ENCODE peak calls at places on chromosome 6, in six cellular contexts. W is tibial artery; R is heart right ventricle; I is aorta; X is CD8-positive, alpha-beta memory T cell; A is neuronal stem cell. C is an unnamed sample. For H3K4me1, the result is how much of the 10 kb centered on the place peaks cover.

GRCh38 chr6:74899416-74899815 is 306.4 kb downstream of the COL12A1 start:
- DNase-seq in X (no peak), R (no peak), A (no peak), W (no peak), I (no peak), C (no peak)

GRCh38 chr6:139518556-139519091 is 144.2 kb upstream of the CITED2 start:
- DNase-seq in R (no peak), X (no peak), I (no peak), A (no peak), W (no peak), C (no peak)

GRCh38 chr6:14647311-14647710 is 529.7 kb downstream of the CD83 start:
- DNase-seq in R (no peak), I (no peak), A (no peak), W (no peak), X (no peak), C (no peak)

GRCh38 chr6:110341671-110342304 is 16.4 kb downstream of the METTL24 start:
- DNase-seq in X (no peak), A (no peak), W (no peak), R (no peak), I (no peak), C (no peak)

GRCh38 chr6:55882731-55883595 is 7.6 kb upstream of the BMP5 start:
- DNase-seq in A (no peak), R (no peak), W (no peak), X (no peak), I (no peak), C (no peak)

GRCh38 chr6:92684386-92684785 is 735.0 kb downstream of the EPHA7 start:
- DNase-seq in X (no peak), I (no peak), R (no peak), W (no peak), A (no peak), C (no peak)

GRCh38 chr6:16758163-16758975 is 2.9 kb downstream of the ATXN1 start:
- DNase-seq in W (no peak), A (peak), R (no peak), I (no peak), X (peak), C (peak)

GRCh38 chr6:134287863-134288537 is 29.9 kb downstream of the SGK1 start:
- DNase-seq in X (no peak), A (no peak), I (no peak), R (no peak), W (no peak), C (no peak)

GRCh38 chr6:84788689-84789088 is 24.3 kb upstream of the TBX18 start:
- DNase-seq in I (no peak), R (no peak), A (no peak), W (no peak), X (no peak), C (no peak)

GRCh38 chr6:139099984-139100383 is 34.9 kb upstream of the HECA start:
- DNase-seq in A (no peak), I (no peak), X (no peak), R (no peak), W (no peak), C (no peak)

GRCh38 chr6:58419321-58419720 is 1101.9 kb downstream of the PRIM2 start:
- DNase-seq in R (no peak), X (no peak), W (no peak), I (no peak), A (no peak), C (no peak)

GRCh38 chr6:25263602-25264001 is 15.6 kb upstream of the CARMIL1 start:
- DNase-seq in I (no peak), W (no peak), X (no peak), A (no peak), R (no peak), C (no peak)

GRCh38 chr6:34538581-34538980 is 17.5 kb downstream of the SPDEF start:
- DNase-seq in W (no peak), X (no peak), I (no peak), R (no peak), A (no peak), C (no peak)

GRCh38 chr6:137182654-137183073 is 9.2 kb upstream of the IL22RA2 start:
- DNase-seq in A (no peak), W (no peak), X (no peak), R (no peak), I (no peak), C (no peak)

GRCh38 chr6:52727908-52728307 is 35.4 kb downstream of the GSTA2 start:
- DNase-seq in R (no peak), A (no peak), X (no peak), I (no peak), W (no peak), C (no peak)

GRCh38 chr6:170449835-170450753 is 103.0 kb downstream of the PSMB1 start:
- DNase-seq in X (no peak), A (no peak), W (no peak), I (no peak), R (no peak), C (no peak)

GRCh38 chr6:161272600-161273355 is 1.1 kb downstream of the AGPAT4 start:
- DNase-seq in X (no peak), R (no peak), A (peak), W (no peak), I (no peak), C (no peak)

GRCh38 chr6:144585217-144585814 is 300.2 kb downstream of the UTRN start:
- DNase-seq in X (no peak), I (no peak), R (no peak), W (no peak), A (peak), C (no peak)

GRCh38 chr6:82022614-82023102 is 224.9 kb downstream of the IBTK start:
- DNase-seq in X (no peak), I (no peak), A (no peak), W (no peak), R (no peak), C (no peak)

GRCh38 chr6:135087403-135087802 is 32.8 kb upstream of the HBS1L start:
- DNase-seq in X (no peak), A (no peak), R (no peak), I (no peak), W (no peak), C (no peak)

GRCh38 chr6:137637161-137637560 is 143.0 kb upstream of the OLIG3 start:
- DNase-seq in X (no peak), R (no peak), W (peak), A (no peak), I (no peak), C (no peak)

GRCh38 chr6:1390071-1390804 is 862 bp downstream of the FOXF2 start:
- DNase-seq in A (peak), W (no peak), I (no peak), X (no peak), R (no peak), C (no peak)

GRCh38 chr6:139249387-139249786 is 42.4 kb downstream of the TXLNB start:
- DNase-seq in R (no peak), X (no peak), A (no peak), I (no peak), W (no peak), C (no peak)

GRCh38 chr6:52497652-52498408 is 77.7 kb downstream of the EFHC1 start:
- DNase-seq in W (no peak), R (no peak), I (no peak), A (no peak), X (no peak), C (no peak)

GRCh38 chr6:39026175-39026574 is 22.4 kb upstream of the GLP1R start:
- DNase-seq in R (no peak), W (no peak), I (no peak), A (no peak), X (no peak), C (no peak)

GRCh38 chr6:4653141-4653540 is 123.1 kb upstream of the CDYL start:
- DNase-seq in R (no peak), X (no peak), W (no peak), A (no peak), I (no peak), C (no peak)

GRCh38 chr6:89950879-89951391 is 56.7 kb downstream of the GJA10 start:
- DNase-seq in R (no peak), A (no peak), W (no peak), X (no peak), I (no peak), C (no peak)

GRCh38 chr6:16805190-16805860 is 44.1 kb upstream of the ATXN1 start:
- DNase-seq in W (no peak), I (no peak), R (no peak), A (no peak), X (no peak), C (no peak)

DNA sequence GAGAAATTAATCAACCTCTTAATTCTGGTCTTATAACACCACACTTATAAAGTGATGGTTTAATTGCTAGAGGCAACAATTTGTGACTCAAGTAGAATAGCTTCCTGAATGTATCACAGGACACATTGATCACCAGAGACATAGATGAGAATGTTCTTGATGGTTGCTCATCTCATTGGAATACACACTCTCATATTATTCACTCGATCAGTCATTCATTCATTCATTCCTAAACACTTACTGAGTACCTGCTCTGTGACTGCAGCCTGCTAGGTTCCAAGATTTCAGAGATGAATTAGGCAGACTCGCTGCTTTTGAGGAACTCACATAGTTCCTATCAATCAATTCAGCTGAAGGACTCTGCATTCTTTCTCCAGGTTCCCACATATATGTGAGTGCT is 365.1 kb upstream of the SOX4 start:
- DNase-seq in I (no peak), A (no peak), X (no peak), W (no peak), R (no peak), C (no peak)
- H3K4me1 ChIP-seq in I (under half), A (under half), X (under half), W (under half), R (under half), C (under half)

GRCh38 chr6:129709909-129710721 is at the start of gene ARHGAP18:
- DNase-seq in W (peak), X (peak), I (peak), A (peak), R (peak), C (peak)

GRCh38 chr6:129709451-129709908 is 497 bp downstream of the ARHGAP18 start:
- DNase-seq in A (no peak), I (no peak), R (no peak), W (no peak), X (no peak), C (no peak)

GRCh38 chr6:129713806-129714338 is 3.9 kb upstream of the ARHGAP18 start:
- DNase-seq in W (no peak), R (no peak), I (no peak), A (no peak), X (no peak), C (no peak)

GRCh38 chr6:129708496-129709216 is 1.3 kb downstream of the ARHGAP18 start:
- DNase-seq in W (no peak), R (no peak), I (no peak), X (no peak), A (no peak), C (no peak)

DNA sequence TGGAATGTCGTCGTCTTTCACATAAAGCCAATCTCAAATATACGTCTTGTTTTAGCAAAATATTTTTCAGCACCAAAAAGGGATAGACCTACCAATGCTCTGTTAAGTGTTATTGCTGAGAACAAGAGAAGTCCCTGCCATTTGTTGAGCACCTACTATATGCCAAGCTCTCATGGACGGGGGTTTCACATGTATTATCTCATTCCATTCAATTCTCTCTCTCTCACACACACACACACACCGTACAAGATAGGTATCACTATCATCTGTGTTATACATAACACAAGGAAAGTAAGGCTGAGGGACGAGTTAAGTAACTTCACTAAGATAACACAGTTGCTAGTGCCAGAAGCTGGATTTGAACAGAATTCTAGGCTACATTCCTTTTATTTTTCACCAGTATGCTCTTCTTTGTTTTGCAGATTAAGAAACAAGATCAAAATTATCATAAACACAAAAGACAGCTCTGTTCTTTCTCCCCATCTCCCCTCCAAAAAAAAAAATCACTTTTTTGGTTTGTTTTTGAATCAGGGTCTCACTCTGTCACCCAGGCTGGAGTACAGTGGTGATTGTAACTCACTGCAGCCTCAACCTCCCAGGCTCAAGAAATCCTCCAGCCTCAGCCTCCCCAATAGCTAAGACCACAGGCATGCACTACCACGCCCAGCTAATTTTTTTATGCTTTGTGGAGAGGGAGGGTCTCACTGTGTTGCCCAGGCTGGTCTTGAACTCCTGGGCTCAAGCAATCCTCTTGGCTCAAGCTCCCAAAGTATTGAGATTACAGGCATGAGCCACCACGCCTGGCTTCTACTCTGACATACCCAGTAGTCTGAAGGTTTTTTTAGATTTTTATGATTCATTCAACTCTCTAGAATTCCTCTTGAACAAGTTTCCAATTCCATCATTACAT is 1.0 kb upstream of the ARHGAP18 start:
- DNase-seq in A (no peak), W (no peak), I (no peak), R (no peak), X (no peak), C (no peak)
- H3K27ac ChIP-seq in A (no peak), W (peak), I (no peak), R (peak), X (peak), C (no peak)

GRCh38 chr6:27279513-27280063 is 32.1 kb downstream of the PRSS16 start:
- DNase-seq in A (no peak), I (no peak), R (no peak), X (no peak), W (no peak), C (no peak)
- H3K4me3 ChIP-seq in A (peak), I (no peak), R (no peak), X (no peak), W (no peak), C (no peak)

DNA sequence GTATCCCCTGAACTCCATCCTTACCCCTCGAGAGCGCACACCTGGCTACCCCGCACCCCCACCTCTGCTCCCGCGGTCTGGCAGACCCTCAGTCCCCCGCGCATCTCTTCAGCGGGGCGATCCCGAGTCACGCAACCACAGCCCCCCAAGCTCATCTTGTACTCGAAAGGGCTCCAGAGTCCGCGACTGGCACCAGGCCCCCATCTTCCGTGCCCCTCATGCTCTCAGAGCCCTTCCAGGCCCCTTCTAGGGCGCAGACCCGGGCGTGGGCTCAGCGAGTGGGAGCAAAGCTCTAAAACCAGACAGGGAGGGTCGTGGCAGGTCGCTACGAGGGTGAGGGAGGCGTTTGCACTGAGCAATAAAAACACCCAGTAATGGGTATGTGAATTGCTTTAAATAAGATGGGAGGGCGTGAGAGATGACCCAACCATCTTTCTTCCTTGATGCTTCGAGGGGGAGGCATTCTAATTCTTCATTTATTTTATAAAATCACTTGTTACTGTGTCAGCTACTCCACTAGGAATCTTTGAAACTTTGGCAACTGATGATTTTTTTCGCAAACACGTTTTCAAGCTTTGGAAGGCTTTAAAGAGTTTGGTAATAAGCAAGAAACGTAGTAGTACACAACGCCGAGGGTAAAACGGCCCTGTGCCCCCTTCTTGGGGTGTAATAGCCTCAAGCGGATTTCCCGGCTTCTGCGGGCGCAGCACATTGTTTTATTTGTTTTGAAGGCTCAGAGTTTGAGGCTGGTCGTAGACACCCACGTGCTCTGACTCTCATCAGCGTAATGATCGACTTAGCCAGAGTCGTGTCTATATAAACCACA is 42.6 kb upstream of the SUPT3H start:
- DNase-seq in W (no peak), X (peak), I (no peak), R (no peak), A (peak), C (peak)
- H3K4me1 ChIP-seq in W (under half), X (under half), I (under half), R (under half), A (under half), C (under half)

GRCh38 chr6:3359091-3359752 is 97.6 kb downstream of the SLC22A23 start:
- DNase-seq in R (no peak), X (no peak), I (no peak), A (no peak), W (no peak), C (no peak)

GRCh38 chr6:3358413-3359090 is 98.3 kb downstream of the SLC22A23 start:
- DNase-seq in I (peak), A (no peak), R (no peak), X (no peak), W (no peak), C (no peak)

GRCh38 chr6:3359973-3360726 is 96.7 kb downstream of the SLC22A23 start:
- DNase-seq in X (no peak), A (no peak), R (no peak), I (no peak), W (no peak), C (no peak)

GRCh38 chr6:3361312-3362037 is 95.4 kb downstream of the SLC22A23 start:
- DNase-seq in R (no peak), A (no peak), I (no peak), W (no peak), X (no peak), C (no peak)

DNA sequence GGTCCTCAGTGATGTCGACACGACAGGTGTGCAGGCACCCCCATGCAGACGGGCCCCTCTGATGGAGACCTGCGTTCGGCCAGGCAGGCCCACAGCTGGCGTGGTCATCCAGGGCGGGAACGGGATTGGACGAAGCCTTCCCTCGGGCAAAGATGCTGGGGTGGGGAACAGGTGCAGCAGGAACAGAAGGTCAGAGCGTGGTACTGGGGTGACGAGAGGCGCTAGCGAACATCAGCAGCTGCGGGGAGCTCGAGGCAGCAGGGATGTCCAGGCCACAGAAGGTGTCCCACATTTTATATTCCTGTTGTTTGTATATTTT is 96.2 kb downstream of the SLC22A23 start:
- DNase-seq in I (no peak), R (no peak), A (no peak), X (no peak), W (no peak), C (no peak)
- H3K27ac ChIP-seq in I (no peak), R (no peak), A (no peak), X (no peak), W (no peak), C (no peak)

DNA sequence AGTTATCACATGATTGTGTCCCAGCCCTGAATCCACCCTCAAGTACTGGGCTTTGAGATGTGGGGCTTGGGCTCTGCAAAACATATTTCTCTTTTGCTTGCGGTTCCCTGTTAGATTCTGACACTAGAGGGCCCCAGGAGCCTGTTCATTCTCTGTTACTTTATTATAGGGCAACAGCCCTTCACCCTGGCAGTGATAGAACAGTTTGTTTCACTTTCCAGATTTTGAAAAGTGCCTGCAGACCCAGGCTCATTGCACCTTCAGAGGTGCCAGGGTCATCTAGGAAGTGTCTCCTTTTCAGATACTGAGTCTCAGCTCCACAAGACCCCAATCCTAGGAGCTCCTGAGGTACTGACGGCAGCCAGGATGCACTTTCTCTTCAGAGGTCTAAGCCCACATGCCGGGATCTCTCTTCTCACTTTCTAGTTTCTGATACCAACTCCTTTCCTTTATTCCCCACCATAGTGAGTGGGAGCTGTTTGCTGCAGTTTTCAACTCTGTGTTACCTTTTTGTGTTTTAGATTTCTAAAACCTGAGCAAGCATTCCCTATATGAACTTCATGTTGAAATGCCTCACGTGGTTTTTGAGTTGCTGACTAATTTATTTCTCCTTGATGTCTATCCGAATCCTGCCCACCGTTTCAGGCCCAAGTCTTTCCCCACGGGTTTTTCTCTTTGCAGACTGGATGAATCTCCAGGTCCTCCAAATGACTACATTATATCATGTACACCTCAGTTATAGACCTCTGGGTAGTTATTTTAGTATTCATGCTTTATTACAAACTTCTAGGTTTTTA is 10.9 kb downstream of the ABT1 start:
- DNase-seq in W (no peak), A (peak), I (no peak), R (no peak), X (peak), C (peak)
- H3K4me3 ChIP-seq in W (no peak), A (no peak), I (no peak), R (peak), X (peak), C (peak)

C was measured in CD4-positive, alpha-beta memory T cell.